ENCODE peak calls at places on chromosomes 3 and 15, in eight cellular contexts. One of them, this sample, is unnamed.

GRCh38 chr3:81663114-81663513 is 98.3 kb downstream of the GBE1 start:
- DNase-seq in suprapubic skin: no peak
- DNase-seq in ovary: no peak
- DNase-seq in A549: no peak
- DNase-seq in H1: no peak
- DNase-seq in body of pancreas: no peak
- DNase-seq in sigmoid colon: no peak
- DNase-seq in breast epithelium: no peak
- DNase-seq in this sample: no peak

GRCh38 chr3:74824366-74824765 is 209.9 kb upstream of the CNTN3 start:
- DNase-seq in breast epithelium: no peak
- DNase-seq in H1: no peak
- DNase-seq in suprapubic skin: no peak
- DNase-seq in ovary: no peak
- DNase-seq in A549: no peak
- DNase-seq in sigmoid colon: no peak
- DNase-seq in body of pancreas: no peak
- DNase-seq in this sample: no peak

GRCh38 chr15:91572110-91572509 is 281.4 kb upstream of the SLCO3A1 start:
- DNase-seq in body of pancreas: no peak
- DNase-seq in ovary: peak; percentile 38
- DNase-seq in sigmoid colon: no peak
- DNase-seq in A549: peak; percentile 77
- DNase-seq in H1: no peak
- DNase-seq in suprapubic skin: no peak
- DNase-seq in breast epithelium: peak; percentile 53
- DNase-seq in this sample: peak; percentile 87

GRCh38 chr15:63491979-63492378 is 12.4 kb upstream of the USP3 start:
- DNase-seq in breast epithelium: no peak
- DNase-seq in A549: no peak
- DNase-seq in suprapubic skin: no peak
- DNase-seq in body of pancreas: no peak
- DNase-seq in sigmoid colon: no peak
- DNase-seq in ovary: no peak
- DNase-seq in H1: no peak
- DNase-seq in this sample: no peak

GRCh38 chr3:160168290-160168689 is 56.9 kb upstream of the C3orf80 start:
- DNase-seq in ovary: no peak
- DNase-seq in A549: no peak
- DNase-seq in H1: no peak
- DNase-seq in suprapubic skin: no peak
- DNase-seq in sigmoid colon: no peak
- DNase-seq in body of pancreas: no peak
- DNase-seq in breast epithelium: no peak
- DNase-seq in this sample: no peak

GRCh38 chr3:71436337-71436736 is 147.2 kb downstream of the FOXP1 start:
- DNase-seq in A549: no peak
- DNase-seq in H1: no peak
- DNase-seq in breast epithelium: no peak
- DNase-seq in suprapubic skin: no peak
- DNase-seq in ovary: no peak
- DNase-seq in body of pancreas: no peak
- DNase-seq in sigmoid colon: no peak
- DNase-seq in this sample: no peak

GRCh38 chr3:120071259-120071658 is 23.0 kb downstream of the GSK3B start:
- DNase-seq in suprapubic skin: no peak
- DNase-seq in H1: no peak
- DNase-seq in breast epithelium: no peak
- DNase-seq in ovary: no peak
- DNase-seq in body of pancreas: no peak
- DNase-seq in sigmoid colon: no peak
- DNase-seq in A549: no peak
- DNase-seq in this sample: no peak

GRCh38 chr3:42655980-42656679 is 2.6 kb downstream of the ZBTB47 start:
- DNase-seq in ovary: peak; percentile 31
- DNase-seq in A549: no peak
- DNase-seq in breast epithelium: no peak
- DNase-seq in sigmoid colon: no peak
- DNase-seq in H1: no peak
- DNase-seq in suprapubic skin: no peak
- DNase-seq in body of pancreas: no peak
- DNase-seq in this sample: peak; percentile 91

GRCh38 chr3:5800965-5801364 is 613.5 kb downstream of the EDEM1 start:
- DNase-seq in breast epithelium: no peak
- DNase-seq in body of pancreas: no peak
- DNase-seq in H1: no peak
- DNase-seq in suprapubic skin: no peak
- DNase-seq in A549: no peak
- DNase-seq in ovary: no peak
- DNase-seq in sigmoid colon: no peak
- DNase-seq in this sample: no peak

GRCh38 chr3:111859974-111860859 is 1.2 kb downstream of the PHLDB2 start:
- DNase-seq in breast epithelium: peak; percentile 66
- DNase-seq in body of pancreas: peak; percentile 78
- DNase-seq in H1: peak; percentile 75
- DNase-seq in sigmoid colon: peak; percentile 93
- DNase-seq in ovary: peak; percentile 65
- DNase-seq in suprapubic skin: peak; percentile 89
- DNase-seq in A549: peak; percentile 90
- DNase-seq in this sample: peak; percentile 94

GRCh38 chr3:66823532-66823931 is 174.6 kb upstream of the KBTBD8 start:
- DNase-seq in H1: no peak
- DNase-seq in A549: no peak
- DNase-seq in sigmoid colon: no peak
- DNase-seq in body of pancreas: peak; percentile 67
- DNase-seq in suprapubic skin: no peak
- DNase-seq in breast epithelium: no peak
- DNase-seq in ovary: no peak
- DNase-seq in this sample: no peak

GRCh38 chr3:123629747-123630047 is 44.8 kb upstream of the HACD2 start:
- DNase-seq in ovary: no peak
- DNase-seq in body of pancreas: no peak
- DNase-seq in sigmoid colon: no peak
- DNase-seq in suprapubic skin: no peak
- DNase-seq in breast epithelium: no peak
- DNase-seq in H1: no peak
- DNase-seq in A549: no peak
- DNase-seq in this sample: no peak

GRCh38 chr3:156201411-156202405 is 81.3 kb downstream of the KCNAB1 start:
- DNase-seq in suprapubic skin: no peak
- DNase-seq in H1: no peak
- DNase-seq in sigmoid colon: no peak
- DNase-seq in ovary: no peak
- DNase-seq in body of pancreas: no peak
- DNase-seq in breast epithelium: no peak
- DNase-seq in A549: no peak
- DNase-seq in this sample: no peak

GRCh38 chr15:27550635-27551034 is 548.5 kb downstream of the OCA2 start:
- DNase-seq in breast epithelium: no peak
- DNase-seq in A549: no peak
- DNase-seq in ovary: no peak
- DNase-seq in H1: no peak
- DNase-seq in body of pancreas: peak; percentile 18
- DNase-seq in sigmoid colon: no peak
- DNase-seq in suprapubic skin: no peak
- DNase-seq in this sample: peak; percentile 74

GRCh38 chr3:183392166-183393034 is 36.0 kb downstream of the MCF2L2 start:
- DNase-seq in body of pancreas: no peak
- DNase-seq in breast epithelium: no peak
- DNase-seq in A549: no peak
- DNase-seq in suprapubic skin: no peak
- DNase-seq in sigmoid colon: no peak
- DNase-seq in ovary: peak; percentile 21
- DNase-seq in H1: no peak
- DNase-seq in this sample: no peak

GRCh38 chr3:32797776-32798175 is 20.0 kb upstream of the TRIM71 start:
- DNase-seq in breast epithelium: no peak
- DNase-seq in body of pancreas: no peak
- DNase-seq in suprapubic skin: no peak
- DNase-seq in A549: no peak
- DNase-seq in ovary: no peak
- DNase-seq in sigmoid colon: no peak
- DNase-seq in H1: no peak
- DNase-seq in this sample: no peak

GRCh38 chr3:146493221-146493620 is 23.9 kb upstream of the PLSCR2 start:
- DNase-seq in body of pancreas: no peak
- DNase-seq in ovary: no peak
- DNase-seq in H1: no peak
- DNase-seq in A549: no peak
- DNase-seq in suprapubic skin: no peak
- DNase-seq in breast epithelium: no peak
- DNase-seq in sigmoid colon: no peak
- DNase-seq in this sample: no peak

GRCh38 chr3:193816656-193817311 is 223.8 kb downstream of the OPA1 start:
- DNase-seq in breast epithelium: peak; percentile 69
- DNase-seq in suprapubic skin: peak; percentile 86
- DNase-seq in H1: peak; percentile 51
- DNase-seq in A549: peak; percentile 41
- DNase-seq in body of pancreas: peak; percentile 96
- DNase-seq in sigmoid colon: peak; percentile 92
- DNase-seq in ovary: peak; percentile 87
- DNase-seq in this sample: no peak

GRCh38 chr15:66702035-66702769 is at the start of gene SMAD6:
- DNase-seq in breast epithelium: peak; percentile 88
- DNase-seq in A549: peak; percentile 99
- DNase-seq in body of pancreas: peak; percentile 96
- DNase-seq in suprapubic skin: peak; percentile 96
- DNase-seq in H1: peak; percentile 93
- DNase-seq in sigmoid colon: peak; percentile 97
- DNase-seq in ovary: peak; percentile 95
- DNase-seq in this sample: peak; percentile 98

GRCh38 chr15:66700412-66700801 is 1.6 kb upstream of the SMAD6 start:
- DNase-seq in H1: no peak
- DNase-seq in body of pancreas: no peak
- DNase-seq in sigmoid colon: no peak
- DNase-seq in A549: no peak
- DNase-seq in ovary: no peak
- DNase-seq in suprapubic skin: no peak
- DNase-seq in breast epithelium: no peak
- DNase-seq in this sample: no peak

GRCh38 chr15:66698971-66699370 is 3.1 kb upstream of the SMAD6 start:
- DNase-seq in H1: no peak
- DNase-seq in breast epithelium: no peak
- DNase-seq in suprapubic skin: no peak
- DNase-seq in A549: no peak
- DNase-seq in body of pancreas: no peak
- DNase-seq in ovary: no peak
- DNase-seq in sigmoid colon: no peak
- DNase-seq in this sample: no peak

GRCh38 chr15:66701422-66702034 is 508 bp upstream of the SMAD6 start:
- DNase-seq in body of pancreas: peak; percentile 32
- DNase-seq in suprapubic skin: no peak
- DNase-seq in H1: no peak
- DNase-seq in sigmoid colon: peak; percentile 73
- DNase-seq in breast epithelium: no peak
- DNase-seq in A549: peak; percentile 82
- DNase-seq in ovary: peak; percentile 67
- DNase-seq in this sample: no peak

DNA sequence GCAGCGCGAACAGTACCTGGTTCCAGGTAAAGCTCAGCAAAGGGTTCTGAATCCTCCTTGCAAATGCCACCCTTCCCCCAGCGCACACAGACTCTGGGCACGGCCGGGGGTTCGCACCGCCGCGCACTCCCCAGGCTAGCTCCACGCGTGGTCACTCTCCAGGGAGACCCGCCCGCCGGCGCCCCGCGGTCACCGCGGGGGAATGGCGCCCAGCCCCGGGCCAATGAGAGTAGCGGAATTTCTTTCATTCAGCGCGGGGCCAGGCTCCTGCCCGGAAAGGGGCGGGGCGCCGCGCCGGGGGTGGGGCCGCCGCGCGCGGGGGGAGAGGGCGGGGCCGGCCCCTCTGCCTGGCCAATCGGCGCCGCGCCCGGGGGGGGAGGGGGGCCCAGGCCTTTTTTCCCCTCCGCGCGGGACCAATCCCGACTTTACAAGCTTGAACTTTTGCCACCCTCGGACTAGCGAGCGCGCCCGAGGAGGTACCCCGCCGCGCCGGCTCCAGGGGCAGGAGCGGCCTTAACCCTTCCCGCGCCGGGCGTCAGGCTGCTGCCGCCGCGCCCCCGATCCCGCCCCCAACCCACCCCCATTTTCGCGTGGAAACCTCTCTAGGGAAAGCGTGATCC is 1.1 kb upstream of the SMAD6 start:
- DNase-seq in A549: peak; percentile 98
- DNase-seq in suprapubic skin: peak; percentile 96
- DNase-seq in body of pancreas: peak; percentile 97
- DNase-seq in ovary: peak; percentile 97
- DNase-seq in H1: peak; percentile 65
- DNase-seq in breast epithelium: peak; percentile 96
- DNase-seq in sigmoid colon: peak; percentile 98
- DNase-seq in this sample: peak; percentile 98
- TF ChIP-seq POLR2A in A549: peak; percentile 62
- TF ChIP-seq POLR2A in suprapubic skin: no peak
- TF ChIP-seq POLR2A in body of pancreas: peak; percentile 25
- TF ChIP-seq POLR2A in ovary: no peak
- TF ChIP-seq POLR2A in H1: no peak
- TF ChIP-seq POLR2A in breast epithelium: no peak
- TF ChIP-seq POLR2A in sigmoid colon: no peak
- TF ChIP-seq POLR2A in this sample: no peak

GRCh38 chr15:82767163-82767829 is 38.6 kb downstream of the FSD2 start:
- DNase-seq in H1: no peak
- DNase-seq in A549: no peak
- DNase-seq in breast epithelium: no peak
- DNase-seq in ovary: no peak
- DNase-seq in sigmoid colon: no peak
- DNase-seq in body of pancreas: no peak
- DNase-seq in suprapubic skin: no peak
- DNase-seq in this sample: no peak
- H3K4me1 ChIP-seq in H1: peaks cover 3% of the 10 kb centered on the region
- H3K4me1 ChIP-seq in A549: peaks cover 5% of the 10 kb centered on the region
- H3K4me1 ChIP-seq in breast epithelium: no peaks in the 10 kb centered on the region
- H3K4me1 ChIP-seq in ovary: no peaks in the 10 kb centered on the region
- H3K4me1 ChIP-seq in sigmoid colon: no peaks in the 10 kb centered on the region
- H3K4me1 ChIP-seq in body of pancreas: no peaks in the 10 kb centered on the region
- H3K4me1 ChIP-seq in suprapubic skin: no peaks in the 10 kb centered on the region
- H3K4me1 ChIP-seq in this sample: no peaks in the 10 kb centered on the region

GRCh38 chr3:175336406-175337133 is 477.4 kb downstream of the NAALADL2 start:
- DNase-seq in sigmoid colon: no peak
- DNase-seq in H1: no peak
- DNase-seq in breast epithelium: no peak
- DNase-seq in A549: no peak
- DNase-seq in ovary: no peak
- DNase-seq in suprapubic skin: no peak
- DNase-seq in body of pancreas: no peak
- DNase-seq in this sample: no peak
- H3K4me3 ChIP-seq in sigmoid colon: no peak overlapping the region
- H3K4me3 ChIP-seq in H1: no peak overlapping the region
- H3K4me3 ChIP-seq in breast epithelium: no peak overlapping the region
- H3K4me3 ChIP-seq in A549: no peak overlapping the region
- H3K4me3 ChIP-seq in ovary: no peak overlapping the region
- H3K4me3 ChIP-seq in suprapubic skin: no peak overlapping the region
- H3K4me3 ChIP-seq in body of pancreas: no peak overlapping the region
- H3K4me3 ChIP-seq in this sample: no peak overlapping the region

DNA sequence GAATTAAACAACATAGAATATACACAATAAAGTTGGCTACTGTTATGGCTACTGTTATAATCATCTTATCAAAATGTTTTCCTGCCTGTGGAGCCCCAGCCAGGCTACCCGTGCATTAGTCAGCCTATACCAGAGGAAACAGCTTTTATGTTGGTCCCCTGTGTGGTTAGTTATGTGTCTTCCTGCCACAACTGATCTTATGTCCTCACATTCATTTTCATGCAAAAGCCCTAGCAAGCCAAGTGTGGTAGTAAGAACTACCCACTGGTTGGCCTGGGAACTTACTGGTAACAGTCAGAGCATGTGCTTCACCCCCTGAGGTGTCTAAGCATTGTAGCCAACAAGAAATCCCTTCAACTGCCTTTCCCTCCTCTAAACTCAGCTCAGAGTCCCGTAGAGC is 21.8 kb downstream of the MGLL start:
- DNase-seq in breast epithelium: no peak
- DNase-seq in sigmoid colon: no peak
- DNase-seq in suprapubic skin: no peak
- DNase-seq in A549: no peak
- DNase-seq in H1: no peak
- DNase-seq in body of pancreas: no peak
- DNase-seq in ovary: no peak
- DNase-seq in this sample: no peak
- TF ChIP-seq POLR2A in breast epithelium: no peak
- TF ChIP-seq POLR2A in sigmoid colon: no peak
- TF ChIP-seq POLR2A in suprapubic skin: no peak
- TF ChIP-seq POLR2A in A549: no peak
- TF ChIP-seq POLR2A in H1: no peak
- TF ChIP-seq POLR2A in body of pancreas: no peak
- TF ChIP-seq POLR2A in ovary: no peak
- TF ChIP-seq POLR2A in this sample: no peak